ENCODE peak calls at places on chromosomes 1 and 21, in four cellular contexts. H, R, X and V are unnamed samples.

GRCh38 chr1:116001739-116002487 is 25.6 kb downstream of the SLC22A15 start:
- DNase-seq in R (no peak), H (no peak), X (no peak), V (no peak)

GRCh38 chr1:12125422-12126355 is 41.1 kb upstream of the TNFRSF1B start:
- DNase-seq in X (no peak), H (no peak), R (no peak), V (no peak)

GRCh38 chr1:212485895-212486590 is 53.3 kb downstream of the NENF start:
- DNase-seq in R (no peak), X (no peak), H (no peak), V (peak; percentile 5)

GRCh38 chr1:2845874-2846273 is 44.4 kb upstream of the TTC34 start:
- DNase-seq in R (no peak), X (no peak), H (no peak), V (no peak)

GRCh38 chr1:226637147-226637935 is 88.8 kb downstream of the STUM start:
- DNase-seq in R (peak; percentile 42), X (no peak), H (peak; percentile 42), V (no peak)

GRCh38 chr21:25836396-25836795 is 101.6 kb downstream of the GABPA start:
- DNase-seq in X (no peak), H (no peak), R (no peak), V (no peak)

GRCh38 chr1:17156108-17156507 is 36.9 kb upstream of the PADI2 start:
- DNase-seq in X (no peak), R (no peak), H (no peak), V (no peak)

GRCh38 chr1:46394108-46394871 is at the start of gene FAAH:
- DNase-seq in R (peak; percentile 68), H (peak; percentile 96), X (no peak), V (no peak)

GRCh38 chr1:150009604-150010387 is 730 bp downstream of the OTUD7B start:
- DNase-seq in H (no peak), R (peak; percentile 9), X (no peak), V (no peak)

GRCh38 chr1:150516616-150517015 is 1.1 kb downstream of the FALEC start:
- DNase-seq in X (no peak), H (no peak), R (peak; percentile 71), V (no peak)

GRCh38 chr1:204313675-204314074 is 46.1 kb downstream of the PLEKHA6 start:
- DNase-seq in H (no peak), X (no peak), R (no peak), V (no peak)

GRCh38 chr1:18948913-18949688 is 7.4 kb downstream of the IFFO2 start:
- DNase-seq in R (no peak), X (no peak), H (no peak), V (no peak)

GRCh38 chr1:246540738-246541491 is 25.1 kb downstream of the TFB2M start:
- DNase-seq in R (no peak), X (no peak), H (no peak), V (no peak)

GRCh38 chr1:116912846-116913245 is 3.1 kb downstream of the PTGFRN start:
- DNase-seq in R (no peak), X (no peak), H (no peak), V (no peak)

GRCh38 chr1:166933137-166933536 is 42.2 kb downstream of the ILDR2 start:
- DNase-seq in R (peak; percentile 7), H (no peak), X (no peak), V (no peak)

GRCh38 chr1:37948841-37949240 is 2.0 kb upstream of the INPP5B start:
- DNase-seq in X (no peak), R (no peak), H (no peak), V (no peak)

GRCh38 chr1:232709339-232709738 is 79.4 kb upstream of the SIPA1L2 start:
- DNase-seq in X (no peak), R (no peak), H (no peak), V (no peak)

GRCh38 chr1:12542138-12542465 is 75.9 kb downstream of the DHRS3 start:
- DNase-seq in H (no peak), R (no peak), X (no peak), V (no peak)

GRCh38 chr1:47213230-47213676 is 18.8 kb downstream of the TAL1 start:
- DNase-seq in H (no peak), X (no peak), R (no peak), V (no peak)

GRCh38 chr1:17687125-17687524 is 68.0 kb upstream of the ACTL8 start:
- DNase-seq in H (no peak), R (no peak), X (no peak), V (no peak)

GRCh38 chr1:186008920-186009737 is 274.9 kb downstream of the HMCN1 start:
- DNase-seq in X (no peak), R (no peak), H (no peak), V (no peak)

GRCh38 chr1:10877894-10878293 is 81.4 kb upstream of the CASZ1 start:
- DNase-seq in X (no peak), R (no peak), H (no peak), V (no peak)

GRCh38 chr1:16612332-16613172 is 812 bp downstream of the NBPF1 start:
- DNase-seq in H (no peak), R (peak; percentile 37), X (no peak), V (no peak)

GRCh38 chr1:41482001-41482765 is 2.3 kb downstream of the EDN2 start:
- DNase-seq in R (no peak), H (peak; percentile 89), X (no peak), V (no peak)

GRCh38 chr1:32263744-32264143 is 12.7 kb downstream of the LCK start:
- DNase-seq in X (no peak), H (no peak), R (peak; percentile 90), V (no peak)

GRCh38 chr1:42392255-42392654 is 11.7 kb downstream of the RIMKLA start:
- DNase-seq in R (no peak), H (no peak), X (no peak), V (no peak)

GRCh38 chr1:1019122-1019999 is 559 bp upstream of the AGRN start:
- DNase-seq in H (peak; percentile 96), R (peak; percentile 87), X (no peak), V (no peak)

GRCh38 chr1:205248793-205249601 is 21.3 kb downstream of the TMCC2 start:
- DNase-seq in H (peak; percentile 62), R (no peak), X (no peak), V (no peak)

GRCh38 chr1:98906761-98907301 is 97.8 kb downstream of the PLPPR5 start:
- DNase-seq in H (no peak), R (no peak), X (no peak), V (no peak)

GRCh38 chr21:34802180-34802899 is 133.5 kb downstream of the CLIC6 start:
- DNase-seq in H (no peak), X (no peak), R (no peak), V (no peak)

GRCh38 chr1:207423560-207424292 is 30.4 kb upstream of the CR2 start:
- DNase-seq in H (peak; percentile 15), X (no peak), R (no peak), V (no peak)
- TF ChIP-seq CTCF in H (no peak), X (no peak), R (no peak), V (no peak)

GRCh38 chr1:8419861-8420260 is 101.9 kb downstream of the SLC45A1 start:
- DNase-seq in H (no peak), R (no peak), X (no peak), V (no peak)

GRCh38 chr1:8416857-8417256 is 98.9 kb downstream of the SLC45A1 start:
- DNase-seq in X (no peak), H (no peak), R (no peak), V (no peak)

GRCh38 chr1:8417625-8418024 is 99.7 kb downstream of the SLC45A1 start:
- DNase-seq in H (no peak), R (no peak), X (no peak), V (no peak)

GRCh38 chr1:8419172-8419571 is 101.3 kb downstream of the SLC45A1 start:
- DNase-seq in X (no peak), H (no peak), R (no peak), V (no peak)

GRCh38 chr1:8418301-8418700 is 100.4 kb downstream of the SLC45A1 start:
- DNase-seq in H (no peak), R (no peak), X (no peak), V (no peak)
- H3K4me1 ChIP-seq in H (peaks cover 70% of the 10 kb centered on the region), R (peaks cover 54% of the 10 kb centered on the region), X (peaks cover 12% of the 10 kb centered on the region), V (peaks cover 93% of the 10 kb centered on the region)

DNA sequence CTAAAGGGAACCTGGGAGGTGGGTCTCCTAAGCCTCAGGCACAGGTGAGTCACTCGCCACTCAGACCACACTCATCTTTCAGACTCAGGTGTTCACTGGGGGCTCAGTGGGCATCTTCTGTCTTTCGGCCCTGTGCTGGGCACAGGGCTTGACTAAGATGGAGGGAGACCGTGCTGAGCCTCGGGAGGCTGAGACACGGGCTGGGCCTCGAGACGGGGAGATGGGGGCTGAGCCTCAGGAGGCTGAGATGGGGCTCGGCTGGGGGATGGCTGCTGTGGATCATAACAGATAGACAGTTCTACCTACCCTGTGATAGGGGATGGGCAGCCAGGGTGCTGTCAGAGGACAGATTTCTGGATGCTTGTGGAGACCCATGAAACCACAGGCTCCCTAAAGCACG is 15.5 kb upstream of the IFNLR1 start:
- DNase-seq in H (peak; percentile 34), X (no peak), R (no peak), V (no peak)
- H3K4me3 ChIP-seq in H (no peak overlapping the region), X (no peak overlapping the region), R (peak overlapping the region; percentile 72), V (no peak overlapping the region)

DNA sequence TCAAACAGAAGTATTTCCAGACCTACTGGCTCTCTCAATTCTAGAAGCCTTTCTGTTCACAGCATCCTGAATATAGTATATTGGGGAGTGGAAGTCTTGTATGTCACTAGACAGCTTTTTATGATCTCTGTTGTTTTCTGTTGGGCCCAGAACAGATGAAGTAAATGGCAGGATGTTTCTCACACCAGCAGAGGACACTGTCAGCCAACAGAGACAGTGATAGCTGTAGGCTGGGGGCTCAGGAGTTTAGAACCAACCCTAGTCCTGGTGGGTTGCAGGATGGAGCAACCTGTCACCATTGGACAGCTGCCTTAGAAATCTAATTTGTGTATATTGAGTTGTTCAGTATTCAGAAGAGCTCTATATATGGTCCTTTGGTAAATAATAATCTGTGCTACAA is 16.9 kb downstream of the AGO1 start:
- DNase-seq in R (no peak), X (no peak), H (no peak), V (no peak)
- TF ChIP-seq CTCF in R (peak; percentile 65), X (peak; percentile 16), H (no peak), V (no peak)

DNA sequence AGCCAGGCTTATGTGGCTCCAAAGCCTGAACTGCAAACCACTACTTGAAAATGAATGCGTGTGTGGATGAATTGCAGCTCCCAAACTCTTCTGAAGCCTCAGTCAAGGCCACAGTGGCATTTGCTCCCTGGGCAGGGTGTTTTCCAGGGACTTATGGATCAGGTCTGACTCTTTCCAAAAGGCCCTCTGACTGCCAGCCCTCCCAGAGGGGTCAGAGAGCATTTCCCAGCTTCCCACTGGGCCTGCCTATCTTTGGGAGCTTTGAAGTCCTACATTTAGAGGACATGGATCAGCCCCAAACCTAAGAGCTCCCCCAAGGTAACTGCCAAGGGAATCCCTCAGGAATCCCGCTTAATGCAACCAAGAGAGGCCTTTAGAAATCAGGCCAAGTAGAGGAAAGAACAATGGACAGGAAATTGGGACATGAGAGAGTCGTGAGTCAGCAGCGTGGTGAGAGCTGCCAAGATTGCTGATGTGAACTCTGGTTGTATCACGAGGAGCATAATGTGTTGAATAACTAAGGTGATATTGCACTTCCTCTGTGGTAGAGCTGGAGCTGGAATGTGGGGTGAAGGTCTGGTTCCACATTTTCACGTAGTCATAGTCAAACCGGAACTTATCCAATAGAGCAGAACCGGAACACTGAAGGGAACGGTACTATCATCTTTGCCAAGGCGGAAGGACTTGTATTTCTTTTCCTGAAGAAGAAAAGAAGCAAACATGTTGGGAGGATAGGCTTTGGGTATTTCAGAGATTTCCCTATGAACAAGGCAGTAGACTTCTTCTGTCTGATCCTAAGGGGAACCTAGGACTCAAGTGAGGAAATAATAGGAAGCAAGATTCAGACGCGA is 99.4 kb upstream of the JUN start:
- DNase-seq in H (no peak), R (no peak), X (no peak), V (no peak)
- H3K4me1 ChIP-seq in H (peaks cover 58% of the 10 kb centered on the region), R (no peaks in the 10 kb centered on the region), X (no peaks in the 10 kb centered on the region), V (peaks cover 43% of the 10 kb centered on the region)